ENCODE peak calls at places on chromosomes 4 and X, in eight cellular contexts. V is IMR-90; M is CD4-positive, CD25-positive, alpha-beta regulatory T cell; D is ovary; W is fibroblast of the aortic adventitia; I is upper lobe of right lung; P is astrocyte of the spinal cord; Z is HepG2. R is an unnamed sample.

GRCh38 chr4:125705681-125706080 is 390.9 kb downstream of the FAT4 start:
- DNase-seq in V (no peak), M (no peak), D (no peak), W (no peak), I (no peak), P (no peak), Z (no peak), R (no peak)

GRCh38 chr4:128653514-128654420 is 155.7 kb upstream of the JADE1 start:
- DNase-seq in V (peak; percentile 70), M (no peak), D (peak; percentile 51), W (peak; percentile 51), I (no peak), P (no peak), Z (no peak), R (peak; percentile 81)

GRCh38 chrX:32741910-32742309 is 469.4 kb downstream of the DMD start:
- DNase-seq in V (no peak), M (no peak), D (no peak), W (no peak), I (no peak), P (no peak), Z (no peak), R (no peak)

GRCh38 chr4:109434793-109435080 is 1.1 kb downstream of the SEC24B start:
- DNase-seq in V (peak; percentile 37), M (no peak), D (no peak), W (peak; percentile 49), I (no peak), P (no peak), Z (no peak), R (peak; percentile 63)

GRCh38 chr4:84914686-84915395 is 51.6 kb downstream of the WDFY3 start:
- DNase-seq in V (no peak), M (no peak), D (no peak), W (peak; percentile 23), I (no peak), P (no peak), Z (no peak), R (no peak)

GRCh38 chr4:36651253-36651652 is 369.8 kb downstream of the DTHD1 start:
- DNase-seq in V (no peak), M (peak; percentile 8), D (no peak), W (no peak), I (no peak), P (no peak), Z (no peak), R (no peak)

GRCh38 chrX:68177542-68177941 is 255.8 kb downstream of the OPHN1 start:
- DNase-seq in V (peak; percentile 38), M (peak; percentile 24), D (no peak), W (no peak), I (no peak), P (no peak), Z (no peak), R (peak; percentile 29)

GRCh38 chr4:81211956-81212355 is 3.1 kb downstream of the PRKG2 start:
- DNase-seq in V (no peak), M (no peak), D (no peak), W (no peak), I (no peak), P (no peak), Z (no peak), R (no peak)

GRCh38 chr4:72564184-72564583 is 4.8 kb downstream of the ADAMTS3 start:
- DNase-seq in V (peak; percentile 54), M (no peak), D (no peak), W (peak; percentile 62), I (no peak), P (no peak), Z (no peak), R (peak; percentile 48)

GRCh38 chr4:76384052-76384451 is 36.9 kb downstream of the CCDC158 start:
- DNase-seq in V (no peak), M (no peak), D (no peak), W (no peak), I (no peak), P (no peak), Z (no peak), R (no peak)

GRCh38 chrX:10507876-10508275 is 112.5 kb downstream of the MID1 start:
- DNase-seq in V (peak; percentile 31), M (no peak), D (no peak), W (no peak), I (no peak), P (peak; percentile 15), Z (no peak), R (peak; percentile 76)

GRCh38 chr4:10456270-10457254 is 664 bp downstream of the ZNF518B start:
- DNase-seq in V (peak; percentile 56), M (peak; percentile 76), D (peak; percentile 49), W (peak; percentile 56), I (peak; percentile 77), P (peak; percentile 54), Z (no peak), R (peak; percentile 65)

GRCh38 chr4:86223472-86223871 is 136.4 kb downstream of the MAPK10 start:
- DNase-seq in V (peak; percentile 13), M (peak; percentile 1), D (no peak), W (peak; percentile 57), I (no peak), P (peak; percentile 46), Z (peak; percentile 38), R (peak; percentile 46)

GRCh38 chr4:126264839-126265238 is 950.1 kb downstream of the FAT4 start:
- DNase-seq in V (peak; percentile 59), M (no peak), D (no peak), W (peak; percentile 32), I (no peak), P (peak; percentile 50), Z (no peak), R (peak; percentile 26)

GRCh38 chr4:176001171-176002006 is 64.3 kb upstream of the WDR17 start:
- DNase-seq in V (peak; percentile 0), M (no peak), D (peak; percentile 31), W (peak; percentile 11), I (peak; percentile 73), P (peak; percentile 43), Z (no peak), R (peak; percentile 34)

GRCh38 chr4:5788144-5788543 is 77.1 kb downstream of the EVC start:
- DNase-seq in V (no peak), M (no peak), D (no peak), W (no peak), I (peak; percentile 2), P (no peak), Z (no peak), R (no peak)

GRCh38 chr4:169295822-169296221 is 25.1 kb upstream of the SH3RF1 start:
- DNase-seq in V (no peak), M (no peak), D (no peak), W (no peak), I (no peak), P (no peak), Z (no peak), R (no peak)

GRCh38 chr4:109046549-109047171 is 255.8 kb downstream of the COL25A1 start:
- DNase-seq in V (peak; percentile 84), M (no peak), D (peak; percentile 26), W (peak; percentile 54), I (no peak), P (peak; percentile 71), Z (peak; percentile 0), R (peak; percentile 69)

GRCh38 chr4:85496933-85497332 is 22.0 kb downstream of the ARHGAP24 start:
- DNase-seq in V (peak; percentile 39), M (no peak), D (no peak), W (peak; percentile 85), I (no peak), P (peak; percentile 84), Z (no peak), R (peak; percentile 83)

GRCh38 chr4:152536545-152537182 is 772 bp upstream of the FBXW7 start:
- DNase-seq in V (peak; percentile 37), M (peak; percentile 92), D (no peak), W (peak; percentile 39), I (no peak), P (peak; percentile 48), Z (peak; percentile 50), R (peak; percentile 48)

GRCh38 chr4:151000747-151001429 is 14.2 kb downstream of the LRBA start:
- DNase-seq in V (no peak), M (no peak), D (no peak), W (no peak), I (no peak), P (no peak), Z (no peak), R (no peak)

DNA sequence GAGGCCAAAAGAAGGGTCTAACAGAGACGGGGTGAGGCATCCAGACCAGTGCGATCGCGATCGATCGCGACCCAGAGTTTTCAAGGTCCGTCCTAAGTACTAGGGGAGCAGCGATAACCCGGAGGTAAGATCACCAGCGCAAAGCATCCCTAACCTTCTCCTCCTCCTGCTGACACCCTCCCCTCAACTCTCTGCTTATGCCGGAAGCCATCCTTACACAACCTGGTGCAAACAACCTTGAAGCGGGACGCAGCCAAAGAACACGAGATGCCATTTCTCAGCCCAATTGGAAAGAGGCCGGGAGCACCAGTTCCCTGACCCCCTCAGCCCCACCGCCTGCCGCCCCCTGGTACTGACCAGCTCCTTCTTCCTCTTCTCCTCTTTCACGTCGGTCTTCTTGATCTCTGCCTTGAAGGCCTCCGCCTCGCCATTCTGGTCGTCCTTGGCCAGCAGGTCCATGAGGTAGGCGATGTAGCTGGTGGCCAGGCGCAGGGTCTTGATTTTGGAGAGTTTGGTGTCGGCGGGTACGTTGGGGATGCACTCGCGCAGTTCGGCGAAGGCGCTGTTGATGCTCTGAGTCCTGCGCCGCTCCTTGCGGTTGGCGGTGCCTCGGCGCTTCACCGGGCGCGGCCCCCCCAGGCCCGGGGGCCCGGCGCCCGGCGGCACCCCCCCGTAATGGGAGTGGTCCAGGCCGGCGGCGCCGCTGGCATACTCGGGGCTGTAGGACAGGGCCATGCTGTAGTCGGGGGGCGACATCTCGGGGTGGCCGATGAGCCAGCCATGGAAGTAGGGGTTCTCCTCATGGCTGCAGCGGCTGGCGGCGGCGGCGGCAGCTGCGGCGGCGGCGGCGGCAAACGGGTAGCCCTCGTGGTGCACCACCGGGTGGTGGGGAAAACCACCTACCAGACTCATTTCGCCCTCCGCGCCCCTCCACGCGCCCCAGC is 1.4 kb downstream of the HAND2 start:
- DNase-seq in V (no peak), M (no peak), D (peak; percentile 52), W (peak; percentile 71), I (no peak), P (no peak), Z (no peak), R (no peak)
- H3K4me3 ChIP-seq in V (peak overlapping the region; percentile 21), M (no peak overlapping the region), D (peak overlapping the region; percentile 70), W (peak overlapping the region; percentile 94), I (no peak overlapping the region), P (no peak overlapping the region), Z (no peak overlapping the region), R (peak overlapping the region; percentile 29)

GRCh38 chr4:25991296-25991695 is 77.3 kb downstream of the SMIM20 start:
- DNase-seq in V (no peak), M (no peak), D (no peak), W (no peak), I (no peak), P (no peak), Z (no peak), R (no peak)

GRCh38 chr4:25993564-25994185 is 79.7 kb downstream of the SMIM20 start:
- DNase-seq in V (no peak), M (peak; percentile 14), D (no peak), W (peak; percentile 29), I (no peak), P (no peak), Z (peak; percentile 35), R (peak; percentile 46)
- H3K4me3 ChIP-seq in V (no peak overlapping the region), M (no peak overlapping the region), D (no peak overlapping the region), W (no peak overlapping the region), I (no peak overlapping the region), P (no peak overlapping the region), Z (no peak overlapping the region), R (no peak overlapping the region)

GRCh38 chrX:11768039-11768438 is 10.0 kb downstream of the MSL3 start:
- DNase-seq in V (no peak), M (no peak), D (no peak), W (no peak), I (no peak), P (no peak), Z (no peak), R (no peak)
- H3K4me3 ChIP-seq in V (no peak overlapping the region), M (peak overlapping the region; percentile 19), D (no peak overlapping the region), W (no peak overlapping the region), I (no peak overlapping the region), P (no peak overlapping the region), Z (no peak overlapping the region), R (no peak overlapping the region)

GRCh38 chr4:835148-836002 is 9.4 kb upstream of the CPLX1 start:
- DNase-seq in V (no peak), M (no peak), D (no peak), W (no peak), I (peak; percentile 74), P (no peak), Z (peak; percentile 30), R (no peak)
- H3K4me3 ChIP-seq in V (no peak overlapping the region), M (no peak overlapping the region), D (no peak overlapping the region), W (no peak overlapping the region), I (no peak overlapping the region), P (no peak overlapping the region), Z (no peak overlapping the region), R (no peak overlapping the region)

R was measured in fibroblast of lung.